ENCODE peak calls at places on chromosomes 3 and 15, in four cellular contexts. One of them, this sample, is unnamed.

GRCh38 chr3:66181764-66182163 is 39.0 kb upstream of the SLC25A26 start:
- DNase-seq in NCI-H2171: no peak
- DNase-seq in GM23248: no peak
- DNase-seq in kidney glomerular epithelial cell: no peak
- DNase-seq in this sample: no peak

GRCh38 chr3:189168711-189169110 is 3.1 kb upstream of the TPRG1 start:
- DNase-seq in NCI-H2171: no peak
- DNase-seq in GM23248: no peak
- DNase-seq in kidney glomerular epithelial cell: no peak
- DNase-seq in this sample: no peak

GRCh38 chr3:151404316-151404715 is 19.8 kb upstream of the P2RY12 start:
- DNase-seq in NCI-H2171: no peak
- DNase-seq in GM23248: peak
- DNase-seq in kidney glomerular epithelial cell: peak
- DNase-seq in this sample: peak

GRCh38 chr3:184305577-184305976 is 6.5 kb downstream of the PSMD2 start:
- DNase-seq in NCI-H2171: no peak
- DNase-seq in GM23248: peak
- DNase-seq in kidney glomerular epithelial cell: peak
- DNase-seq in this sample: no peak

GRCh38 chr3:197463279-197463678 is 92.5 kb downstream of the BDH1 start:
- DNase-seq in NCI-H2171: no peak
- DNase-seq in GM23248: peak
- DNase-seq in kidney glomerular epithelial cell: peak
- DNase-seq in this sample: peak

GRCh38 chr15:34693053-34693744 is 61.6 kb downstream of the GJD2 start:
- DNase-seq in NCI-H2171: no peak
- DNase-seq in GM23248: peak
- DNase-seq in kidney glomerular epithelial cell: peak
- DNase-seq in this sample: no peak

GRCh38 chr3:156469456-156469855 is 85.5 kb downstream of the SSR3 start:
- DNase-seq in NCI-H2171: no peak
- DNase-seq in GM23248: no peak
- DNase-seq in kidney glomerular epithelial cell: no peak
- DNase-seq in this sample: peak

GRCh38 chr15:87710406-87710805 is 546.1 kb downstream of the NTRK3 start:
- DNase-seq in NCI-H2171: no peak
- DNase-seq in GM23248: peak
- DNase-seq in kidney glomerular epithelial cell: no peak
- DNase-seq in this sample: no peak

GRCh38 chr3:99753268-99753975 is 64.2 kb upstream of the CMSS1 start:
- DNase-seq in NCI-H2171: peak
- DNase-seq in GM23248: peak
- DNase-seq in kidney glomerular epithelial cell: peak
- DNase-seq in this sample: peak

GRCh38 chr3:171789759-171790505 is 20.4 kb downstream of the PLD1 start:
- DNase-seq in NCI-H2171: no peak
- DNase-seq in GM23248: no peak
- DNase-seq in kidney glomerular epithelial cell: no peak
- DNase-seq in this sample: no peak

GRCh38 chr3:19816631-19817030 is 117.4 kb downstream of the EFHB start:
- DNase-seq in NCI-H2171: no peak
- DNase-seq in GM23248: no peak
- DNase-seq in kidney glomerular epithelial cell: no peak
- DNase-seq in this sample: no peak

GRCh38 chr3:8110966-8111798 is 390.4 kb upstream of the LMCD1 start:
- DNase-seq in NCI-H2171: no peak
- DNase-seq in GM23248: peak
- DNase-seq in kidney glomerular epithelial cell: peak
- DNase-seq in this sample: peak

GRCh38 chr3:121894191-121894990 is at the start of gene SLC15A2:
- DNase-seq in NCI-H2171: no peak
- DNase-seq in GM23248: no peak
- DNase-seq in kidney glomerular epithelial cell: no peak
- DNase-seq in this sample: peak

GRCh38 chr3:105527949-105528348 is 161.2 kb downstream of the ALCAM start:
- DNase-seq in NCI-H2171: peak
- DNase-seq in GM23248: peak
- DNase-seq in kidney glomerular epithelial cell: peak
- DNase-seq in this sample: no peak

GRCh38 chr3:4817128-4817527 is 162.1 kb upstream of the BHLHE40 start:
- DNase-seq in NCI-H2171: no peak
- DNase-seq in GM23248: no peak
- DNase-seq in kidney glomerular epithelial cell: no peak
- DNase-seq in this sample: no peak

GRCh38 chr15:92636950-92637481 is 18.6 kb downstream of the FAM174B start:
- DNase-seq in NCI-H2171: no peak
- DNase-seq in GM23248: no peak
- DNase-seq in kidney glomerular epithelial cell: no peak
- DNase-seq in this sample: no peak

GRCh38 chr3:6994081-6994668 is 133.3 kb downstream of the GRM7 start:
- DNase-seq in NCI-H2171: no peak
- DNase-seq in GM23248: no peak
- DNase-seq in kidney glomerular epithelial cell: peak
- DNase-seq in this sample: no peak

GRCh38 chr3:82087958-82088357 is 326.5 kb upstream of the GBE1 start:
- DNase-seq in NCI-H2171: no peak
- DNase-seq in GM23248: peak
- DNase-seq in kidney glomerular epithelial cell: peak
- DNase-seq in this sample: peak

GRCh38 chr3:25292604-25293003 is 135.5 kb upstream of the RARB start:
- DNase-seq in NCI-H2171: no peak
- DNase-seq in GM23248: no peak
- DNase-seq in kidney glomerular epithelial cell: no peak
- DNase-seq in this sample: no peak

GRCh38 chr3:171790898-171791694 is 19.2 kb downstream of the PLD1 start:
- DNase-seq in NCI-H2171: no peak
- DNase-seq in GM23248: peak
- DNase-seq in kidney glomerular epithelial cell: no peak
- DNase-seq in this sample: no peak

GRCh38 chr15:77830041-77830440 is 197.3 kb upstream of the LINGO1 start:
- DNase-seq in NCI-H2171: no peak
- DNase-seq in GM23248: peak
- DNase-seq in kidney glomerular epithelial cell: peak
- DNase-seq in this sample: peak

GRCh38 chr15:35717721-35718120 is 171.8 kb upstream of the DPH6 start:
- DNase-seq in NCI-H2171: no peak
- DNase-seq in GM23248: no peak
- DNase-seq in kidney glomerular epithelial cell: no peak
- DNase-seq in this sample: no peak

GRCh38 chr3:156847746-156848339 is 21.7 kb downstream of the LEKR1 start:
- DNase-seq in NCI-H2171: no peak
- DNase-seq in GM23248: peak
- DNase-seq in kidney glomerular epithelial cell: no peak
- DNase-seq in this sample: peak

GRCh38 chr3:53303957-53304356 is 43.4 kb downstream of the DCP1A start:
- DNase-seq in NCI-H2171: no peak
- DNase-seq in GM23248: peak
- DNase-seq in kidney glomerular epithelial cell: no peak
- DNase-seq in this sample: no peak

GRCh38 chr3:126005951-126006350 is 37.0 kb downstream of the ROPN1B start:
- DNase-seq in NCI-H2171: no peak
- DNase-seq in GM23248: peak
- DNase-seq in kidney glomerular epithelial cell: no peak
- DNase-seq in this sample: peak

GRCh38 chr3:149581681-149582349 is 76.0 kb downstream of the WWTR1 start:
- DNase-seq in NCI-H2171: no peak
- DNase-seq in GM23248: peak
- DNase-seq in kidney glomerular epithelial cell: peak
- DNase-seq in this sample: peak

GRCh38 chr15:68542771-68543544 is 35.8 kb upstream of the CORO2B start:
- DNase-seq in NCI-H2171: no peak
- DNase-seq in GM23248: peak
- DNase-seq in kidney glomerular epithelial cell: peak
- DNase-seq in this sample: peak

GRCh38 chr3:130707914-130708601 is 38.6 kb downstream of the PIK3R4 start:
- DNase-seq in NCI-H2171: no peak
- DNase-seq in GM23248: no peak
- DNase-seq in kidney glomerular epithelial cell: no peak
- DNase-seq in this sample: peak

GRCh38 chr15:49082960-49083359 is 36.7 kb upstream of the SECISBP2L start:
- DNase-seq in NCI-H2171: no peak
- DNase-seq in GM23248: peak
- DNase-seq in kidney glomerular epithelial cell: no peak
- DNase-seq in this sample: peak

GRCh38 chr3:194083253-194084224 is 52.4 kb upstream of the HES1 start:
- DNase-seq in NCI-H2171: no peak
- DNase-seq in GM23248: no peak
- DNase-seq in kidney glomerular epithelial cell: no peak
- DNase-seq in this sample: no peak

GRCh38 chr3:16249336-16249735 is 15.4 kb downstream of the DPH3 start:
- DNase-seq in NCI-H2171: no peak
- DNase-seq in GM23248: peak
- DNase-seq in kidney glomerular epithelial cell: peak
- DNase-seq in this sample: peak